ENCODE peak calls at places on chromosomes 4 and X, in eight cellular contexts. One of them, this sample, is unnamed. For H3K36me3, the result is how much of the 10 kb centered on the place peaks cover.

GRCh38 chrX:135484636-135485289 is 35.7 kb upstream of the INTS6L start:
- DNase-seq in gastrocnemius medialis: no peak
- DNase-seq in hepatocyte: peak
- DNase-seq in IMR-90: peak
- DNase-seq in tibial nerve: peak
- DNase-seq in fibroblast of lung: peak
- DNase-seq in colonic mucosa: no peak
- DNase-seq in PC-3: peak
- DNase-seq in this sample: peak

GRCh38 chr4:154982187-154983047 is 201.3 kb downstream of the RBM46 start:
- DNase-seq in gastrocnemius medialis: peak
- DNase-seq in hepatocyte: peak
- DNase-seq in IMR-90: peak
- DNase-seq in tibial nerve: peak
- DNase-seq in fibroblast of lung: peak
- DNase-seq in colonic mucosa: peak
- DNase-seq in PC-3: peak
- DNase-seq in this sample: peak

GRCh38 chr4:154348657-154349056 is 142.9 kb downstream of the DCHS2 start:
- DNase-seq in gastrocnemius medialis: no peak
- DNase-seq in hepatocyte: no peak
- DNase-seq in IMR-90: no peak
- DNase-seq in tibial nerve: no peak
- DNase-seq in fibroblast of lung: no peak
- DNase-seq in colonic mucosa: no peak
- DNase-seq in PC-3: no peak
- DNase-seq in this sample: no peak

GRCh38 chr4:13917010-13917409 is 289.5 kb upstream of the BOD1L1 start:
- DNase-seq in gastrocnemius medialis: no peak
- DNase-seq in hepatocyte: no peak
- DNase-seq in IMR-90: peak
- DNase-seq in tibial nerve: no peak
- DNase-seq in fibroblast of lung: peak
- DNase-seq in colonic mucosa: no peak
- DNase-seq in PC-3: no peak
- DNase-seq in this sample: no peak

GRCh38 chr4:41507292-41507933 is 30.5 kb upstream of the LIMCH1 start:
- DNase-seq in gastrocnemius medialis: no peak
- DNase-seq in hepatocyte: no peak
- DNase-seq in IMR-90: no peak
- DNase-seq in tibial nerve: no peak
- DNase-seq in fibroblast of lung: no peak
- DNase-seq in colonic mucosa: no peak
- DNase-seq in PC-3: peak
- DNase-seq in this sample: no peak

GRCh38 chrX:81259714-81260395 is 58.0 kb downstream of the SH3BGRL start:
- DNase-seq in gastrocnemius medialis: no peak
- DNase-seq in hepatocyte: no peak
- DNase-seq in IMR-90: peak
- DNase-seq in tibial nerve: no peak
- DNase-seq in fibroblast of lung: peak
- DNase-seq in colonic mucosa: no peak
- DNase-seq in PC-3: peak
- DNase-seq in this sample: no peak

GRCh38 chrX:154436597-154437397 is at the start of gene GDI1:
- DNase-seq in gastrocnemius medialis: peak
- DNase-seq in hepatocyte: peak
- DNase-seq in IMR-90: peak
- DNase-seq in tibial nerve: no peak
- DNase-seq in fibroblast of lung: peak
- DNase-seq in colonic mucosa: no peak
- DNase-seq in PC-3: peak
- DNase-seq in this sample: peak

GRCh38 chr4:62093735-62094134 is 893.6 kb downstream of the ADGRL3 start:
- DNase-seq in gastrocnemius medialis: no peak
- DNase-seq in hepatocyte: no peak
- DNase-seq in IMR-90: no peak
- DNase-seq in tibial nerve: no peak
- DNase-seq in fibroblast of lung: no peak
- DNase-seq in colonic mucosa: no peak
- DNase-seq in PC-3: no peak
- DNase-seq in this sample: no peak

GRCh38 chr4:26317766-26318165 is 3.0 kb upstream of the RBPJ start:
- DNase-seq in gastrocnemius medialis: no peak
- DNase-seq in hepatocyte: no peak
- DNase-seq in IMR-90: no peak
- DNase-seq in tibial nerve: no peak
- DNase-seq in fibroblast of lung: no peak
- DNase-seq in colonic mucosa: no peak
- DNase-seq in PC-3: no peak
- DNase-seq in this sample: no peak

GRCh38 chrX:122517781-122518180 is 666.3 kb upstream of the GRIA3 start:
- DNase-seq in gastrocnemius medialis: no peak
- DNase-seq in hepatocyte: no peak
- DNase-seq in IMR-90: peak
- DNase-seq in tibial nerve: no peak
- DNase-seq in fibroblast of lung: peak
- DNase-seq in colonic mucosa: no peak
- DNase-seq in PC-3: peak
- DNase-seq in this sample: no peak

GRCh38 chr4:158807696-158808095 is 38.9 kb downstream of the FNIP2 start:
- DNase-seq in gastrocnemius medialis: no peak
- DNase-seq in hepatocyte: no peak
- DNase-seq in IMR-90: no peak
- DNase-seq in tibial nerve: no peak
- DNase-seq in fibroblast of lung: no peak
- DNase-seq in colonic mucosa: no peak
- DNase-seq in PC-3: no peak
- DNase-seq in this sample: no peak

GRCh38 chrX:38805294-38806053 is 4.2 kb downstream of the MID1IP1 start:
- DNase-seq in gastrocnemius medialis: peak
- DNase-seq in hepatocyte: peak
- DNase-seq in IMR-90: peak
- DNase-seq in tibial nerve: peak
- DNase-seq in fibroblast of lung: peak
- DNase-seq in colonic mucosa: peak
- DNase-seq in PC-3: peak
- DNase-seq in this sample: peak

GRCh38 chr4:7173821-7174220 is 18.5 kb upstream of the SORCS2 start:
- DNase-seq in gastrocnemius medialis: no peak
- DNase-seq in hepatocyte: no peak
- DNase-seq in IMR-90: no peak
- DNase-seq in tibial nerve: no peak
- DNase-seq in fibroblast of lung: no peak
- DNase-seq in colonic mucosa: no peak
- DNase-seq in PC-3: no peak
- DNase-seq in this sample: no peak

GRCh38 chrX:66676990-66677389 is 38.1 kb upstream of the EDA2R start:
- DNase-seq in gastrocnemius medialis: no peak
- DNase-seq in hepatocyte: no peak
- DNase-seq in IMR-90: peak
- DNase-seq in tibial nerve: no peak
- DNase-seq in fibroblast of lung: peak
- DNase-seq in colonic mucosa: no peak
- DNase-seq in PC-3: no peak
- DNase-seq in this sample: no peak

GRCh38 chr4:158586881-158587280 is 65.2 kb downstream of the RXFP1 start:
- DNase-seq in gastrocnemius medialis: no peak
- DNase-seq in hepatocyte: no peak
- DNase-seq in IMR-90: no peak
- DNase-seq in tibial nerve: no peak
- DNase-seq in fibroblast of lung: no peak
- DNase-seq in colonic mucosa: no peak
- DNase-seq in PC-3: no peak
- DNase-seq in this sample: no peak

GRCh38 chr4:77072195-77072753 is 3.5 kb downstream of the CCNI start:
- DNase-seq in gastrocnemius medialis: no peak
- DNase-seq in hepatocyte: peak
- DNase-seq in IMR-90: no peak
- DNase-seq in tibial nerve: no peak
- DNase-seq in fibroblast of lung: no peak
- DNase-seq in colonic mucosa: no peak
- DNase-seq in PC-3: peak
- DNase-seq in this sample: no peak

GRCh38 chrX:145405012-145405411 is 157.7 kb downstream of the SPANXN1 start:
- DNase-seq in gastrocnemius medialis: no peak
- DNase-seq in hepatocyte: peak
- DNase-seq in IMR-90: peak
- DNase-seq in tibial nerve: peak
- DNase-seq in fibroblast of lung: peak
- DNase-seq in colonic mucosa: peak
- DNase-seq in PC-3: peak
- DNase-seq in this sample: no peak

GRCh38 chr4:6204871-6205583 is 4.7 kb upstream of the JAKMIP1 start:
- DNase-seq in gastrocnemius medialis: no peak
- DNase-seq in hepatocyte: no peak
- DNase-seq in IMR-90: no peak
- DNase-seq in tibial nerve: no peak
- DNase-seq in fibroblast of lung: no peak
- DNase-seq in colonic mucosa: no peak
- DNase-seq in PC-3: no peak
- DNase-seq in this sample: no peak

GRCh38 chrX:11665144-11666040 is at the start of gene ARHGAP6:
- DNase-seq in gastrocnemius medialis: peak
- DNase-seq in hepatocyte: peak
- DNase-seq in IMR-90: peak
- DNase-seq in tibial nerve: no peak
- DNase-seq in fibroblast of lung: peak
- DNase-seq in colonic mucosa: peak
- DNase-seq in PC-3: peak
- DNase-seq in this sample: no peak

GRCh38 chr4:152780267-152780811 is 585 bp downstream of the ARFIP1 start:
- DNase-seq in gastrocnemius medialis: no peak
- DNase-seq in hepatocyte: peak
- DNase-seq in IMR-90: peak
- DNase-seq in tibial nerve: no peak
- DNase-seq in fibroblast of lung: no peak
- DNase-seq in colonic mucosa: peak
- DNase-seq in PC-3: peak
- DNase-seq in this sample: peak

GRCh38 chr4:147638365-147638764 is 21.2 kb downstream of the TMEM184C start:
- DNase-seq in gastrocnemius medialis: no peak
- DNase-seq in hepatocyte: no peak
- DNase-seq in IMR-90: no peak
- DNase-seq in tibial nerve: no peak
- DNase-seq in fibroblast of lung: no peak
- DNase-seq in colonic mucosa: no peak
- DNase-seq in PC-3: no peak
- DNase-seq in this sample: no peak
- H3K36me3 ChIP-seq in gastrocnemius medialis: half or more
- H3K36me3 ChIP-seq in hepatocyte: under half
- H3K36me3 ChIP-seq in IMR-90: under half
- H3K36me3 ChIP-seq in tibial nerve: half or more
- H3K36me3 ChIP-seq in fibroblast of lung: under half
- H3K36me3 ChIP-seq in colonic mucosa: under half
- H3K36me3 ChIP-seq in PC-3: under half
- H3K36me3 ChIP-seq in this sample: half or more

GRCh38 chr4:184284742-184285141 is 67.1 kb upstream of the ENPP6 start:
- DNase-seq in gastrocnemius medialis: no peak
- DNase-seq in hepatocyte: no peak
- DNase-seq in IMR-90: no peak
- DNase-seq in tibial nerve: no peak
- DNase-seq in fibroblast of lung: no peak
- DNase-seq in colonic mucosa: no peak
- DNase-seq in PC-3: no peak
- DNase-seq in this sample: no peak
- TF ChIP-seq CTCF in gastrocnemius medialis: no peak
- TF ChIP-seq CTCF in hepatocyte: no peak
- TF ChIP-seq CTCF in IMR-90: no peak
- TF ChIP-seq CTCF in tibial nerve: no peak
- TF ChIP-seq CTCF in fibroblast of lung: no peak
- TF ChIP-seq CTCF in colonic mucosa: no peak
- TF ChIP-seq CTCF in PC-3: no peak
- TF ChIP-seq CTCF in this sample: no peak

DNA sequence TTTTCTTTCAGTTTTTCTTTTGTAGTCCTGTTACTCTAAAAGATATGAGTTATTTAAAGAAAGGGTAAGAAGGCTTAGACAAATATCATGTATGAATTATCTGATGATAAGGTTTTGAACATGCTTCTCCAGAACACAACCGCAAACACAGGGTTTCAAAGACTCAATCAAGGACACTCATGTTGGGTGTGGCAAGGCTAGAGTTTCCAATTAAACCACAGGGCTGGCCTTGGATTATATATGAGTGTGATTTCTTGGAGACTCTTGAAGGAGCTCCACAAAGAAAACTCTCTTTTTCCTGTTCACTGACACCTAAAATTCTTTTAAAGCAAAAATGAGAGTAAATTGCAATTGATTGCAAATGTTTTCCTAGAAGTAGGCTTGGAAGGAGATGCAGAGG is 110.1 kb upstream of the PDLIM3 start:
- DNase-seq in gastrocnemius medialis: no peak
- DNase-seq in hepatocyte: no peak
- DNase-seq in IMR-90: no peak
- DNase-seq in tibial nerve: no peak
- DNase-seq in fibroblast of lung: no peak
- DNase-seq in colonic mucosa: no peak
- DNase-seq in PC-3: no peak
- DNase-seq in this sample: no peak
- H3K4me3 ChIP-seq in gastrocnemius medialis: no peak
- H3K4me3 ChIP-seq in hepatocyte: no peak
- H3K4me3 ChIP-seq in IMR-90: no peak
- H3K4me3 ChIP-seq in tibial nerve: no peak
- H3K4me3 ChIP-seq in fibroblast of lung: no peak
- H3K4me3 ChIP-seq in colonic mucosa: no peak
- H3K4me3 ChIP-seq in PC-3: no peak
- H3K4me3 ChIP-seq in this sample: no peak

GRCh38 chr4:1982124-1983052 is 26.4 kb downstream of the NELFA start:
- DNase-seq in gastrocnemius medialis: no peak
- DNase-seq in hepatocyte: no peak
- DNase-seq in IMR-90: no peak
- DNase-seq in tibial nerve: no peak
- DNase-seq in fibroblast of lung: no peak
- DNase-seq in colonic mucosa: peak
- DNase-seq in PC-3: no peak
- DNase-seq in this sample: no peak
- H3K36me3 ChIP-seq in gastrocnemius medialis: half or more
- H3K36me3 ChIP-seq in hepatocyte: under half
- H3K36me3 ChIP-seq in IMR-90: half or more
- H3K36me3 ChIP-seq in tibial nerve: half or more
- H3K36me3 ChIP-seq in fibroblast of lung: under half
- H3K36me3 ChIP-seq in colonic mucosa: under half
- H3K36me3 ChIP-seq in PC-3: under half
- H3K36me3 ChIP-seq in this sample: half or more

GRCh38 chr4:2168469-2169319 is 73.2 kb downstream of the HAUS3 start:
- DNase-seq in gastrocnemius medialis: no peak
- DNase-seq in hepatocyte: no peak
- DNase-seq in IMR-90: no peak
- DNase-seq in tibial nerve: no peak
- DNase-seq in fibroblast of lung: no peak
- DNase-seq in colonic mucosa: no peak
- DNase-seq in PC-3: peak
- DNase-seq in this sample: no peak
- TF ChIP-seq CTCF in gastrocnemius medialis: no peak
- TF ChIP-seq CTCF in hepatocyte: no peak
- TF ChIP-seq CTCF in IMR-90: no peak
- TF ChIP-seq CTCF in tibial nerve: no peak
- TF ChIP-seq CTCF in fibroblast of lung: no peak
- TF ChIP-seq CTCF in colonic mucosa: no peak
- TF ChIP-seq CTCF in PC-3: peak
- TF ChIP-seq CTCF in this sample: no peak

This sample was measured in BE2C.